ENCODE peak calls at places on chromosomes 3 and 15, in seven cellular contexts. Z is GM10248; C is A549; A is H9; T is CD8-positive, alpha-beta T cell; P is uterus; R is GM13976. Q is an unnamed sample.

GRCh38 chr3:37456270-37456708 is 281.9 kb upstream of the LRRFIP2 start:
- DNase-seq in Z (no peak), C (no peak), A (no peak), T (no peak), P (peak; percentile 71), R (no peak), Q (no peak)

GRCh38 chr15:52464478-52464877 is 64.2 kb downstream of the MYO5A start:
- DNase-seq in Z (peak; percentile 49), C (no peak), A (no peak), T (no peak), P (no peak), R (peak; percentile 50), Q (no peak)

GRCh38 chr15:70095387-70096214 is 2.1 kb downstream of the TLE3 start:
- DNase-seq in Z (peak; percentile 65), C (no peak), A (peak; percentile 74), T (peak; percentile 59), P (no peak), R (peak; percentile 65), Q (peak; percentile 71)

GRCh38 chr3:124513610-124513997 is 216.6 kb upstream of the UMPS start:
- DNase-seq in Z (no peak), C (no peak), A (peak; percentile 75), T (no peak), P (no peak), R (no peak), Q (no peak)

GRCh38 chr15:98085003-98085639 is 124.6 kb downstream of the ARRDC4 start:
- DNase-seq in Z (peak; percentile 33), C (peak; percentile 23), A (no peak), T (peak; percentile 26), P (peak; percentile 49), R (peak; percentile 40), Q (no peak)

GRCh38 chr3:185933374-185933950 is 4.4 kb downstream of the TRA2B start:
- DNase-seq in Z (no peak), C (no peak), A (no peak), T (no peak), P (no peak), R (no peak), Q (no peak)

GRCh38 chr15:61227269-61228024 is 1.7 kb downstream of the RORA start:
- DNase-seq in Z (no peak), C (peak; percentile 26), A (peak; percentile 33), T (no peak), P (peak; percentile 17), R (peak; percentile 28), Q (no peak)

GRCh38 chr3:54857343-54857742 is 70.5 kb downstream of the LRTM1 start:
- DNase-seq in Z (no peak), C (no peak), A (no peak), T (no peak), P (no peak), R (no peak), Q (no peak)

GRCh38 chr3:107524214-107525100 is 1.7 kb downstream of the BBX start:
- DNase-seq in Z (peak; percentile 57), C (no peak), A (peak; percentile 51), T (peak; percentile 48), P (peak; percentile 58), R (peak; percentile 68), Q (peak; percentile 25)

GRCh38 chr3:25910997-25911396 is 121.1 kb downstream of the OXSM start:
- DNase-seq in Z (no peak), C (no peak), A (peak; percentile 56), T (peak; percentile 42), P (no peak), R (no peak), Q (no peak)

GRCh38 chr3:118472586-118472985 is 562.1 kb downstream of the IGSF11 start:
- DNase-seq in Z (no peak), C (no peak), A (no peak), T (no peak), P (no peak), R (peak; percentile 1), Q (no peak)

GRCh38 chr3:138441256-138441655 is 6.8 kb downstream of the ESYT3 start:
- DNase-seq in Z (no peak), C (no peak), A (no peak), T (no peak), P (no peak), R (no peak), Q (no peak)

GRCh38 chr3:179410317-179410716 is 41.0 kb downstream of the GNB4 start:
- DNase-seq in Z (no peak), C (no peak), A (no peak), T (no peak), P (no peak), R (no peak), Q (no peak)

GRCh38 chr3:114058646-114059045 is 2.1 kb downstream of the QTRT2 start:
- DNase-seq in Z (no peak), C (no peak), A (no peak), T (no peak), P (no peak), R (no peak), Q (no peak)

DNA sequence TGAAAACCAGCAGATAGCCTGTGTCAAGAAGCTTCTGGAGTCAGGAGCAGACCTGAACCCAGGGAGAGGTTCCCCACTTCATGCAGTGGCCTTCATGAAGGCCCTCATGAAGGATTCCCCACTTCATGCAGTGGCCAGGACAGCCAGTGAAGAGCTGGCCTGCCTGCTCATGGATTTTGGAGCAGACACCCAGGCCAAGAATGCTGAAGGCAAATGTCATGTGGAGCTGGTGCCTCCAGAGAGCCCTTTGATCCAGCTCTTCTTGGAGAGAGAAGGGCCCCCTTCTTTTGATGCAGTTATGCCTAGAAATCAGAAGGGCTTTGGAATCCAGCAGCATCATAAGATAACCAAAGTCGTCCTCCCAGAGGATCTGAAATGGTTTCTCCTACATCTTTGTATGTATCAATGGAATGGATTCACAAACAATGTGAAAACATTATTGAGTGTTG is 103.9 kb upstream of the CHD2 start:
- DNase-seq in Z (no peak), C (no peak), A (no peak), T (no peak), P (no peak), R (no peak), Q (no peak)
- TF ChIP-seq CTCF in Z (no peak), C (no peak), A (no peak), T (no peak), P (no peak), R (no peak), Q (no peak)

GRCh38 chr3:27712136-27713065 is 9.7 kb downstream of the EOMES start:
- DNase-seq in Z (peak; percentile 85), C (peak; percentile 96), A (peak; percentile 82), T (peak; percentile 79), P (peak; percentile 52), R (peak; percentile 86), Q (peak; percentile 52)
- TF ChIP-seq CTCF in Z (peak; percentile 84), C (peak; percentile 79), A (peak; percentile 84), T (peak; percentile 67), P (peak; percentile 68), R (peak; percentile 75), Q (no peak)

GRCh38 chr3:66196633-66197032 is 24.2 kb upstream of the SLC25A26 start:
- DNase-seq in Z (no peak), C (no peak), A (no peak), T (no peak), P (no peak), R (no peak), Q (no peak)
- TF ChIP-seq CTCF in Z (no peak), C (peak; percentile 14), A (peak; percentile 55), T (no peak), P (peak; percentile 29), R (no peak), Q (no peak)

GRCh38 chr3:122263974-122264588 is 61.0 kb upstream of the CSTA start:
- DNase-seq in Z (no peak), C (no peak), A (no peak), T (no peak), P (no peak), R (no peak), Q (no peak)

GRCh38 chr3:122268257-122269024 is 56.6 kb upstream of the CSTA start:
- DNase-seq in Z (peak; percentile 32), C (no peak), A (no peak), T (no peak), P (no peak), R (peak; percentile 44), Q (no peak)

GRCh38 chr3:122263058-122263457 is 62.0 kb upstream of the CSTA start:
- DNase-seq in Z (no peak), C (no peak), A (no peak), T (no peak), P (no peak), R (no peak), Q (no peak)

GRCh38 chr3:122269045-122269444 is 56.0 kb upstream of the CSTA start:
- DNase-seq in Z (no peak), C (no peak), A (no peak), T (no peak), P (no peak), R (no peak), Q (no peak)

DNA sequence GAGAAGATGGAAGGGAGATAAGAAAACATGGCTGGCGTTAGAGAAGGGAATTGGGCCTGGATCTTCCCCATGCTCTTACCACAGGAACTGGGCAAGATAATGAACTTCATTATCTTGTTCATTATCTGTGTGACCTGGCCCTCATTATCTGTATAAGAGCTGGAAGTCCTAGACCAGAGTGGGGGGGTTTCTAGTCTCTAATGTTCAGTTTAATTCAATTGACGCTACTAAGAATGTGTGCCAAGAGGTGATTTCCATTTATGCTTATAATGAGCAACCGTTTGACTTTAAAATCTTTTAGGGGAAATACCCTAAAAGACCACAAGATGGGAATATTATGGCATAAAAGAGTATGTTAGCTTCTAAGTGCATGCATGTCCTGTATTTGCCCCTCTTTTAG is 59.1 kb upstream of the CSTA start:
- DNase-seq in Z (no peak), C (no peak), A (no peak), T (no peak), P (no peak), R (no peak), Q (no peak)
- TF ChIP-seq CTCF in Z (no peak), C (no peak), A (no peak), T (no peak), P (no peak), R (no peak), Q (no peak)

GRCh38 chr3:20935791-20936190 is 749.8 kb upstream of the SGO1 start:
- DNase-seq in Z (no peak), C (no peak), A (no peak), T (no peak), P (no peak), R (no peak), Q (no peak)

GRCh38 chr3:20931834-20932233 is 745.8 kb upstream of the SGO1 start:
- DNase-seq in Z (no peak), C (no peak), A (no peak), T (no peak), P (no peak), R (no peak), Q (no peak)

GRCh38 chr3:20924646-20925395 is 738.8 kb upstream of the SGO1 start:
- DNase-seq in Z (no peak), C (no peak), A (no peak), T (no peak), P (no peak), R (no peak), Q (no peak)

GRCh38 chr3:20930034-20930433 is 744.0 kb upstream of the SGO1 start:
- DNase-seq in Z (no peak), C (no peak), A (peak; percentile 34), T (no peak), P (no peak), R (no peak), Q (no peak)
- TF ChIP-seq CTCF in Z (peak; percentile 39), C (no peak), A (peak; percentile 78), T (no peak), P (no peak), R (no peak), Q (no peak)

Q was measured in activated B cell treated with CpG ODN at 0.5 μM for 24 hours.